ENCODE peak calls at places on chromosomes 5 and 9, in five cellular contexts. G is neural crest cell, J is Caco-2, K is NCI-H2171 treated with DMSO at 0.1 percent for 48 hours, A is BE2C. X is an unnamed sample.

GRCh38 chr5:392431-392988 is 50.5 kb upstream of the EXOC3 start:
- DNase-seq in G (no peak), J (no peak), K (no peak), A (no peak), X (no peak)

GRCh38 chr5:67732921-67733320 is 482.6 kb upstream of the PIK3R1 start:
- DNase-seq in G (no peak), J (no peak), K (no peak), A (no peak), X (no peak)

GRCh38 chr9:18173923-18174322 is 300.0 kb upstream of the ADAMTSL1 start:
- DNase-seq in G (no peak), J (no peak), K (no peak), A (no peak), X (no peak)

GRCh38 chr5:69167488-69167845 is 517 bp downstream of the CCNB1 start:
- DNase-seq in G (no peak), J (no peak), K (no peak), A (no peak), X (no peak)

GRCh38 chr5:42924226-42924625 is 112.5 kb upstream of the SELENOP start:
- DNase-seq in G (no peak), J (no peak), K (no peak), A (no peak), X (no peak)

GRCh38 chr9:101604287-101604686 is 9.5 kb upstream of the PPP3R2 start:
- DNase-seq in G (no peak), J (no peak), K (no peak), A (no peak), X (no peak)

GRCh38 chr5:73325546-73325945 is 123.0 kb downstream of the FOXD1 start:
- DNase-seq in G (no peak), J (no peak), K (no peak), A (no peak), X (no peak)

GRCh38 chr5:41083306-41083705 is 12.2 kb upstream of the MROH2B start:
- DNase-seq in G (no peak), J (no peak), K (no peak), A (no peak), X (no peak)

GRCh38 chr5:31987985-31988710 is 186.0 kb downstream of the GOLPH3 start:
- DNase-seq in G (no peak), J (no peak), K (peak; percentile 50), A (no peak), X (no peak)

GRCh38 chr9:12680757-12681156 is 12.4 kb upstream of the TYRP1 start:
- DNase-seq in G (no peak), J (no peak), K (no peak), A (no peak), X (no peak)

GRCh38 chr5:103450333-103451061 is 112.1 kb downstream of the NUDT12 start:
- DNase-seq in G (no peak), J (no peak), K (no peak), A (peak; percentile 27), X (no peak)

GRCh38 chr9:98047002-98047401 is 9.5 kb upstream of the NANS start:
- DNase-seq in G (no peak), J (no peak), K (no peak), A (no peak), X (no peak)

GRCh38 chr9:107504585-107505455 is 15.3 kb upstream of the KLF4 start:
- DNase-seq in G (no peak), J (peak; percentile 56), K (no peak), A (no peak), X (peak; percentile 81)